ENCODE peak calls at places on chromosomes 5 and 9, in eight cellular contexts. One of them, this sample, is unnamed.

GRCh38 chr5:170628028-170628427 is 124.2 kb downstream of the KCNIP1 start:
- DNase-seq in aorta: no peak
- DNase-seq in AG04450: no peak
- DNase-seq in CD4-positive, alpha-beta T cell: no peak
- DNase-seq in mesothelial cell of epicardium: no peak
- DNase-seq in activated T-helper 1 cell treated with Interleukin-2 at 50 U/mL for 16 hours: no peak
- DNase-seq in neural crest cell: no peak
- DNase-seq in HS-27A: no peak
- DNase-seq in this sample: no peak

GRCh38 chr5:57720656-57721055 is 238.0 kb upstream of the ACTBL2 start:
- DNase-seq in neural crest cell: no peak
- DNase-seq in AG04450: no peak
- DNase-seq in CD4-positive, alpha-beta T cell: no peak
- DNase-seq in HS-27A: no peak
- DNase-seq in aorta: no peak
- DNase-seq in activated T-helper 1 cell treated with Interleukin-2 at 50 U/mL for 16 hours: no peak
- DNase-seq in mesothelial cell of epicardium: no peak
- DNase-seq in this sample: no peak

GRCh38 chr5:150272531-150272930 is 17.0 kb downstream of the CAMK2A start:
- DNase-seq in aorta: no peak
- DNase-seq in neural crest cell: peak; percentile 31
- DNase-seq in activated T-helper 1 cell treated with Interleukin-2 at 50 U/mL for 16 hours: no peak
- DNase-seq in AG04450: no peak
- DNase-seq in HS-27A: no peak
- DNase-seq in CD4-positive, alpha-beta T cell: no peak
- DNase-seq in mesothelial cell of epicardium: no peak
- DNase-seq in this sample: no peak

GRCh38 chr5:141382469-141383294 is at the start of gene PCDHGA7:
- DNase-seq in CD4-positive, alpha-beta T cell: no peak
- DNase-seq in mesothelial cell of epicardium: no peak
- DNase-seq in neural crest cell: no peak
- DNase-seq in AG04450: no peak
- DNase-seq in HS-27A: no peak
- DNase-seq in activated T-helper 1 cell treated with Interleukin-2 at 50 U/mL for 16 hours: no peak
- DNase-seq in aorta: peak; percentile 58
- DNase-seq in this sample: peak; percentile 47

GRCh38 chr9:18720691-18721090 is 246.7 kb downstream of the ADAMTSL1 start:
- DNase-seq in HS-27A: no peak
- DNase-seq in mesothelial cell of epicardium: no peak
- DNase-seq in AG04450: no peak
- DNase-seq in aorta: no peak
- DNase-seq in CD4-positive, alpha-beta T cell: no peak
- DNase-seq in activated T-helper 1 cell treated with Interleukin-2 at 50 U/mL for 16 hours: no peak
- DNase-seq in neural crest cell: no peak
- DNase-seq in this sample: no peak

GRCh38 chr5:13994606-13995336 is 50.3 kb upstream of the DNAH5 start:
- DNase-seq in CD4-positive, alpha-beta T cell: no peak
- DNase-seq in HS-27A: no peak
- DNase-seq in activated T-helper 1 cell treated with Interleukin-2 at 50 U/mL for 16 hours: no peak
- DNase-seq in mesothelial cell of epicardium: no peak
- DNase-seq in aorta: no peak
- DNase-seq in AG04450: peak; percentile 85
- DNase-seq in neural crest cell: no peak
- DNase-seq in this sample: no peak

GRCh38 chr5:115895821-115896220 is 54.1 kb downstream of the AP3S1 start:
- DNase-seq in neural crest cell: no peak
- DNase-seq in HS-27A: no peak
- DNase-seq in AG04450: no peak
- DNase-seq in aorta: no peak
- DNase-seq in mesothelial cell of epicardium: no peak
- DNase-seq in CD4-positive, alpha-beta T cell: no peak
- DNase-seq in activated T-helper 1 cell treated with Interleukin-2 at 50 U/mL for 16 hours: no peak
- DNase-seq in this sample: no peak

GRCh38 chr9:127921592-127922120 is 4.8 kb upstream of the ST6GALNAC4 start:
- DNase-seq in mesothelial cell of epicardium: peak; percentile 84
- DNase-seq in neural crest cell: peak; percentile 83
- DNase-seq in activated T-helper 1 cell treated with Interleukin-2 at 50 U/mL for 16 hours: peak; percentile 66
- DNase-seq in CD4-positive, alpha-beta T cell: peak; percentile 70
- DNase-seq in HS-27A: no peak
- DNase-seq in AG04450: no peak
- DNase-seq in aorta: peak; percentile 94
- DNase-seq in this sample: peak; percentile 86

GRCh38 chr5:14086261-14086660 is 56.9 kb upstream of the TRIO start:
- DNase-seq in AG04450: no peak
- DNase-seq in mesothelial cell of epicardium: no peak
- DNase-seq in CD4-positive, alpha-beta T cell: no peak
- DNase-seq in neural crest cell: no peak
- DNase-seq in activated T-helper 1 cell treated with Interleukin-2 at 50 U/mL for 16 hours: no peak
- DNase-seq in HS-27A: no peak
- DNase-seq in aorta: no peak
- DNase-seq in this sample: no peak

GRCh38 chr5:77177576-77177975 is 32.9 kb upstream of the PDE8B start:
- DNase-seq in activated T-helper 1 cell treated with Interleukin-2 at 50 U/mL for 16 hours: no peak
- DNase-seq in aorta: no peak
- DNase-seq in neural crest cell: no peak
- DNase-seq in HS-27A: no peak
- DNase-seq in CD4-positive, alpha-beta T cell: no peak
- DNase-seq in mesothelial cell of epicardium: no peak
- DNase-seq in AG04450: no peak
- DNase-seq in this sample: no peak

GRCh38 chr9:121440265-121440664 is 59.4 kb downstream of the GGTA1 start:
- DNase-seq in AG04450: no peak
- DNase-seq in activated T-helper 1 cell treated with Interleukin-2 at 50 U/mL for 16 hours: no peak
- DNase-seq in CD4-positive, alpha-beta T cell: no peak
- DNase-seq in mesothelial cell of epicardium: no peak
- DNase-seq in HS-27A: no peak
- DNase-seq in neural crest cell: no peak
- DNase-seq in aorta: no peak
- DNase-seq in this sample: no peak

GRCh38 chr9:27065288-27065687 is 43.7 kb upstream of the TEK start:
- DNase-seq in mesothelial cell of epicardium: no peak
- DNase-seq in HS-27A: no peak
- DNase-seq in activated T-helper 1 cell treated with Interleukin-2 at 50 U/mL for 16 hours: no peak
- DNase-seq in CD4-positive, alpha-beta T cell: no peak
- DNase-seq in neural crest cell: no peak
- DNase-seq in AG04450: no peak
- DNase-seq in aorta: no peak
- DNase-seq in this sample: no peak